ENCODE peak calls at places on chromosomes 6 and 20, in five cellular contexts. S, Y, M, P and U are unnamed samples.

GRCh38 chr6:133501675-133502275 is 260.6 kb downstream of the EYA4 start:
- DNase-seq in M (no peak), P (no peak), Y (no peak), S (no peak), U (no peak)

GRCh38 chr20:38583306-38583705 is 2.3 kb downstream of the ADIG start:
- DNase-seq in Y (no peak), M (no peak), P (no peak), S (no peak), U (no peak)

GRCh38 chr20:16260911-16261310 is 312.3 kb downstream of the KIF16B start:
- DNase-seq in Y (no peak), S (no peak), P (no peak), M (no peak), U (no peak)

GRCh38 chr6:1856381-1856780 is 246.7 kb downstream of the FOXC1 start:
- DNase-seq in P (peak), M (no peak), Y (no peak), S (peak), U (peak)

GRCh38 chr6:158376650-158377081 is 64.4 kb downstream of the TULP4 start:
- DNase-seq in P (no peak), Y (peak), S (no peak), M (no peak), U (no peak)

GRCh38 chr20:63846128-63846771 is 15.0 kb upstream of the ABHD16B start:
- DNase-seq in M (peak), P (no peak), S (no peak), Y (no peak), U (no peak)

GRCh38 chr6:20707166-20707485 is 172.9 kb downstream of the CDKAL1 start:
- DNase-seq in Y (no peak), S (no peak), P (no peak), M (no peak), U (no peak)

GRCh38 chr6:54294965-54295532 is 13.2 kb upstream of the TINAG start:
- DNase-seq in M (no peak), S (no peak), Y (no peak), P (no peak), U (no peak)

GRCh38 chr6:71419954-71420692 is 131.5 kb downstream of the OGFRL1 start:
- DNase-seq in Y (no peak), P (peak), M (no peak), S (no peak), U (peak)

GRCh38 chr20:4811661-4812181 is 90.0 kb downstream of the PRND start:
- DNase-seq in M (no peak), S (peak), P (no peak), Y (no peak), U (no peak)

GRCh38 chr6:23091795-23092194 is 522.4 kb downstream of the HDGFL1 start:
- DNase-seq in S (no peak), M (no peak), Y (no peak), P (no peak), U (no peak)

GRCh38 chr20:2507875-2508630 is 662 bp downstream of the ZNF343 start:
- DNase-seq in P (no peak), S (peak), M (no peak), Y (no peak), U (no peak)

GRCh38 chr6:80163754-80164187 is 57.3 kb downstream of the BCKDHB start:
- DNase-seq in S (peak), M (no peak), Y (peak), P (peak), U (peak)

GRCh38 chr6:135876048-135876447 is 24.5 kb downstream of the PDE7B start:
- DNase-seq in M (peak), P (no peak), S (no peak), Y (no peak), U (no peak)

GRCh38 chr6:10215711-10216110 is 199.2 kb downstream of the TFAP2A start:
- DNase-seq in P (no peak), S (no peak), M (no peak), Y (no peak), U (no peak)

GRCh38 chr6:33207569-33208088 is 671 bp upstream of the RING1 start:
- DNase-seq in Y (no peak), M (peak), P (no peak), S (no peak), U (peak)

GRCh38 chr6:45630801-45631200 is 253.1 kb upstream of the SUPT3H start:
- DNase-seq in Y (no peak), P (no peak), S (no peak), M (no peak), U (no peak)

GRCh38 chr20:50575869-50576720 is 65.9 kb downstream of the PTPN1 start:
- DNase-seq in M (peak), S (peak), P (no peak), Y (no peak), U (peak)

GRCh38 chr6:161434331-161434730 is 160.5 kb upstream of the AGPAT4 start:
- DNase-seq in Y (no peak), M (no peak), S (no peak), P (no peak), U (no peak)

GRCh38 chr6:161432546-161432945 is 158.7 kb upstream of the AGPAT4 start:
- DNase-seq in S (no peak), Y (no peak), P (no peak), M (no peak), U (no peak)

GRCh38 chr6:161434921-161435411 is 161.1 kb upstream of the AGPAT4 start:
- DNase-seq in Y (peak), S (no peak), M (no peak), P (no peak), U (no peak)

GRCh38 chr6:161435426-161436065 is 161.7 kb upstream of the AGPAT4 start:
- DNase-seq in S (no peak), M (no peak), P (no peak), Y (no peak), U (no peak)

GRCh38 chr6:161429921-161430490 is 156.1 kb upstream of the AGPAT4 start:
- DNase-seq in P (no peak), Y (no peak), S (no peak), M (no peak), U (no peak)
- TF ChIP-seq CTCF in P (no peak), Y (no peak), S (peak), M (no peak), U (no peak)

GRCh38 chr6:157284738-157285421 is 38.4 kb downstream of the TMEM242 start:
- DNase-seq in Y (no peak), P (no peak), M (no peak), S (no peak), U (no peak)
- TF ChIP-seq CTCF in Y (no peak), P (no peak), M (no peak), S (no peak), U (no peak)

GRCh38 chr6:148002067-148002466 is 340.6 kb upstream of the SASH1 start:
- DNase-seq in P (no peak), M (no peak), S (no peak), Y (no peak), U (no peak)
- TF ChIP-seq CTCF in P (no peak), M (no peak), S (no peak), Y (no peak), U (no peak)

DNA sequence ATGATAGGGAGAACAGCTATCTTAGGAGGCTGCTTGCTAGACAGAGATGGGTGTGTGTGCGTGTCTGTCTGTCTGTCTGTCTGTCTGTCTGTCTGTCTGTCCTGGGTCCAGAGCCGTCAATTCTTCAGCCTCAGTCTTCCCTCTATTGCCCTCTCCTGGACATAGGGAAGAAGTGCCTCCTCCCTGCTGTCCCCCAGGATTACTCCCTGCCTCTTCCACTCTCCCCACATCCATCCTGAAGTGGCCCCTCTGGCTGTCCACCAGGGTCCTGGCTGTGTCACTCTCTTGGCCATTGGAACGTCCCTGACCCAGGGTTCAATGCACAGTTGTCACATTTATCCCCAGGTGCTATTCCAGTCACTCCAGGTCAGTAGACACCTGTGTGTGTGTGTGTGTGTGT is 10.2 kb downstream of the TREML2 start:
- DNase-seq in M (no peak), S (no peak), Y (no peak), P (no peak), U (no peak)
- TF ChIP-seq CTCF in M (no peak), S (no peak), Y (no peak), P (peak), U (no peak)

GRCh38 chr6:37538107-37538506 is 38.4 kb upstream of the CCDC167 start:
- DNase-seq in S (peak), Y (no peak), M (peak), P (no peak), U (peak)
- TF ChIP-seq CTCF in S (peak), Y (peak), M (peak), P (peak), U (peak)

GRCh38 chr6:165845488-165845887 is 182.4 kb upstream of the PDE10A start:
- DNase-seq in S (no peak), Y (no peak), P (no peak), M (no peak), U (no peak)
- TF ChIP-seq CTCF in S (no peak), Y (no peak), P (no peak), M (no peak), U (no peak)

DNA sequence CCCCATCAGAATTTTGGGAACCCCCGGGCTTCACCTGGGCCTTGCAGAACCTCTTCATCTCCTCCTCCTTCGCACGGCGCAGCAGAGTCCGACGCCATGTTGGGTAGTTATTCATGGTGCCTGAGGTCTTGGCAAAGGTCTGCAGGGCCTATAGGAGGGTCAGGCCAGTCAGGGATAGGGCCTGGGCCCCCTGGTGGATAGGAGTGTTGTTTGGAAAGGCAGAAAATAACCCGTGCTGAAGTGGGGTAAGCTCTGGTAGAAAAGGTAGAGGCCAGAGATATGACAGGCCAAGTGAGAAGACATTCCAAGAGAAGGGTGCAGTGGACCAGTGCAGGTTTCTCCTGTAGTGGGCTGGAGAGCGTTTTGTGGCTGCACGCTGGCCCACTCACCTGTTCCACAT is 4.9 kb downstream of the SMPD2 start:
- DNase-seq in Y (no peak), S (no peak), P (no peak), M (no peak), U (no peak)
- TF ChIP-seq CTCF in Y (no peak), S (peak), P (no peak), M (no peak), U (no peak)

GRCh38 chr20:25211273-25211672 is 15.8 kb downstream of the ENTPD6 start:
- DNase-seq in M (no peak), Y (no peak), S (no peak), P (no peak), U (no peak)

GRCh38 chr20:25207960-25208534 is 12.5 kb downstream of the ENTPD6 start:
- DNase-seq in P (no peak), M (no peak), S (no peak), Y (no peak), U (no peak)

GRCh38 chr20:25209911-25210310 is 14.4 kb downstream of the ENTPD6 start:
- DNase-seq in Y (no peak), P (no peak), M (no peak), S (no peak), U (no peak)

GRCh38 chr20:25207149-25207959 is 11.8 kb downstream of the ENTPD6 start:
- DNase-seq in Y (no peak), S (no peak), M (no peak), P (no peak), U (no peak)

GRCh38 chr20:25209400-25209799 is 13.9 kb downstream of the ENTPD6 start:
- DNase-seq in P (no peak), M (no peak), Y (no peak), S (no peak), U (no peak)
- TF ChIP-seq CTCF in P (no peak), M (no peak), Y (no peak), S (no peak), U (no peak)

DNA sequence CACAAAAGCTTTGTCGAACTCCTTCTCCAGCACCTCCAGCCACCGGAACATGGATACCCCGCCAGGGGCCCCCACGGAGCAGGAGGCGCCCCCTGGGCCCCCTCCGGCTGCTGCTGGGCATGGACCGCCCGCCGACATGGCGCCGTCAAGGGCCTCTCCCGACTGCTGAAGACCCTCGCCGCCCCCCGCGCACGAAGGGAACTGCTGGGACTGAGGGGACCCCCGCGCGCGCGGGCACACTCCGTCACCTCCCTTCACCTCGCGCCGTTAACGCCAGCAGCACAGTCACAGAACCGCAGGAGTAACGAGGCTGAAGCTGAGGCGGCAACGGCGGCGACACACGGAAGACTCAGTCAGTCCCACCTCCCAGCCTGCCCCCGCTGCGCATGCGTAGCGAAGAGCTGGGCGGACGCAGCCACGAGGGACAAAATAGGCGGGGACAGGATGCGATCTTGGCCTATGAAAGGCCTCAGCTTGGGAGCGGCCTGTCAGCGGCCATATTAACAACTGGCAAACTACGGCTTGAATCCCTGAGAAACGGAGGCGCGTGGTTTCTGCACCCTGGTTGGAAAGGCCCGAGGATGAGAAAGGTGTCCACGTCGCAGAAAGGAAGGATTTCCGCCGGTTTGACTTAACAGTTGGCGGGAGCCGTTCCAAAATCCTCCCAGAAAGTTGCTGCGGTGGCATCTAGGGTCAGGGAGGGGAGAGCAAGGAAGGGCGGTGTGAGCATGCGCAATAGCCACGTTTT is at the start of gene GOPC:
- DNase-seq in P (peak), S (peak), M (peak), Y (peak), U (peak)
- TF ChIP-seq CTCF in P (peak), S (peak), M (no peak), Y (peak), U (peak)

DNA sequence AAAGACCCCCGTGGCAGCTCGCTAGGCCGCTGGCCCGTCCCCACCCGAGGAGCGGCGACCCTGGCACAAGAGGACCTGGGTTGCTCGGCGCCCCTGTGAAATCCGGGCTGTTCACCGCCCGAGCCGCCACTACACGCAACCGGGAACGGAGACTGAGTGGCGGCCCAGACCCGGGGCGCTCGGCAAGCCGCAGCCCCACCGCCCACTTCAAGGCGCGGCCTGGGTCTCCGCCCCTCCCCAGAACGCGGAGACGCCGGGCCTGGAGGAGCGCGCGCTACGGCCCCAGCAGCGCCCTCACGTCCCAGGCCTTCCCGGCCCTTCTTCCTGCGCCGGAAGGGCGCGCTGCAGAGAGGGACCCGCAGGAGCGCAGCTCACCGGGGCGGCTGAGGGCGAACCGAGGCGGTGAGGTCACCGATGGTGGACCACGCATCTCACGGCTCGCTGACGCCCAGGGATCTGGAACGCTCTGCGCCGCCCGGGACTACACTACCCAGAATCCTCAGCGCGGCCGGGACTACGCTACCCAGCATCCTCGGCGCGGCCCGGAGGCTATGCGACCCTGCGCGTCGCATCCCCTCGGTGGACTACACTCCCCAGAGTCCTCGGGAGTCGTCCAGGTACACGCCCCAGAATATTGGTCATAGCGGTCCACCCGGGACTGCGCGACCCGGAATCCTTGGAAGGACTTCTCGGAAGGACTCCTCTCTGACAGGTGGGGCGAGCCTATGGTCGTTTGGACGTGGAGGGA is at the start of gene ZNF337:
- DNase-seq in P (peak), S (peak), M (peak), Y (peak), U (peak)
- TF ChIP-seq CTCF in P (peak), S (peak), M (no peak), Y (peak), U (no peak)